ENCODE peak calls at places on chromosomes 12 and 14, in seven cellular contexts. P is body of pancreas, X is T-helper 2 cell, R is fibroblast of the aortic adventitia, J is T-helper 1 cell, O is T-cell, Q is HTR-8/SVneo. B is an unnamed sample.
A peak's percentile ranks its signal among the peaks of the same experiment; 100 is the strongest.

GRCh38 chr12:13093191-13093849 is 10.1 kb downstream of the GSG1 start:
- DNase-seq in O (no peak), J (no peak), Q (peak; percentile 19), R (peak; percentile 45), X (no peak), P (no peak), B (no peak)

GRCh38 chr12:102816816-102817434 is 100.1 kb downstream of the PAH start:
- DNase-seq in Q (peak; percentile 14), R (peak; percentile 11), P (no peak), X (no peak), O (no peak), J (no peak), B (no peak)

GRCh38 chr12:32583535-32583934 is 95.6 kb upstream of the DNM1L start:
- DNase-seq in R (peak; percentile 48), P (no peak), X (no peak), Q (peak; percentile 8), O (no peak), J (no peak), B (no peak)

GRCh38 chr14:61744239-61744638 is 18.0 kb upstream of the SNAPC1 start:
- DNase-seq in R (no peak), Q (no peak), P (no peak), J (no peak), X (no peak), O (no peak), B (no peak)

GRCh38 chr14:63426838-63427237 is 108.1 kb upstream of the GPHB5 start:
- DNase-seq in R (no peak), O (no peak), J (no peak), P (no peak), Q (no peak), X (no peak), B (no peak)

GRCh38 chr12:5510251-5510805 is 78.4 kb downstream of the NTF3 start:
- DNase-seq in O (no peak), J (no peak), P (no peak), Q (no peak), R (no peak), X (no peak), B (no peak)

GRCh38 chr12:12518919-12519318 is 43.7 kb downstream of the DUSP16 start:
- DNase-seq in O (no peak), X (no peak), Q (no peak), R (no peak), J (no peak), P (no peak), B (no peak)

GRCh38 chr12:88424791-88425730 is 155.2 kb downstream of the KITLG start:
- DNase-seq in O (no peak), R (no peak), P (no peak), Q (no peak), X (no peak), J (no peak), B (no peak)

GRCh38 chr14:70013269-70013873 is 134.2 kb downstream of the SMOC1 start:
- DNase-seq in J (no peak), R (no peak), P (peak; percentile 74), Q (peak; percentile 76), X (no peak), O (no peak), B (no peak)

GRCh38 chr12:67977668-67978067 is 11.6 kb upstream of the IFNG-AS1 start:
- DNase-seq in O (no peak), R (no peak), P (no peak), J (no peak), Q (no peak), X (no peak), B (no peak)

GRCh38 chr14:68873379-68873778 is 80.5 kb upstream of the ZFP36L1 start:
- DNase-seq in O (no peak), Q (no peak), P (no peak), X (no peak), J (no peak), R (no peak), B (no peak)

GRCh38 chr14:101927859-101928258 is 36.5 kb upstream of the DYNC1H1 start:
- DNase-seq in J (no peak), X (no peak), Q (no peak), P (peak; percentile 38), O (no peak), R (peak; percentile 97), B (no peak)

GRCh38 chr12:6306599-6307220 is 3.8 kb upstream of the PLEKHG6 start:
- DNase-seq in X (no peak), Q (no peak), R (no peak), P (no peak), J (no peak), O (no peak), B (no peak)

GRCh38 chr14:76065519-76065918 is 80.0 kb downstream of the IFT43 start:
- DNase-seq in P (no peak), R (no peak), Q (no peak), J (no peak), O (no peak), X (no peak), B (no peak)

GRCh38 chr14:105927661-105928060 is 401.3 kb downstream of the TMEM121 start:
- DNase-seq in O (no peak), J (no peak), R (no peak), Q (no peak), P (no peak), X (no peak), B (no peak)

GRCh38 chr12:119239040-119239439 is 60.3 kb downstream of the HSPB8 start:
- DNase-seq in O (no peak), X (no peak), J (no peak), Q (no peak), P (no peak), R (no peak), B (no peak)

GRCh38 chr12:240566-240965 is 22.1 kb downstream of the SLC6A13 start:
- DNase-seq in X (no peak), P (no peak), J (no peak), Q (no peak), O (no peak), R (no peak), B (no peak)

GRCh38 chr14:51242545-51243490 is 2.8 kb downstream of the TMX1 start:
- DNase-seq in P (no peak), O (no peak), R (no peak), J (no peak), X (no peak), Q (no peak), B (no peak)

GRCh38 chr12:116969615-116970575 is 59.1 kb downstream of the FBXW8 start:
- DNase-seq in O (no peak), Q (no peak), J (no peak), R (no peak), X (no peak), P (no peak), B (no peak)

GRCh38 chr14:78162202-78162601 is 8.0 kb upstream of the NRXN3 start:
- DNase-seq in P (no peak), J (no peak), R (no peak), Q (no peak), X (no peak), O (no peak), B (no peak)

B was measured in T-helper 17 cell.